ENCODE peak calls at places on chromosome 16, in six cellular contexts. F is activated CD8-positive, alpha-beta memory T cell treated with anti-CD3 and anti-CD28 coated beads, Interleukin-2, amount 50 U/mL, for 4 hours; Q is GM12891; T is activated CD4-positive, alpha-beta T cell treated with anti-CD3 and anti-CD28 coated beads, Interleukin-2, amount 50 U/mL, for 1 hour; V is HL-60; S is left cardiac atrium. D is an unnamed sample.

GRCh38 chr16:57194512-57194911 is 8.4 kb downstream of the RSPRY1 start:
- DNase-seq in F (no peak), Q (no peak), T (no peak), V (no peak), S (no peak), D (no peak)

GRCh38 chr16:82782715-82783251 is 156.0 kb downstream of the CDH13 start:
- DNase-seq in F (no peak), Q (no peak), T (no peak), V (no peak), S (no peak), D (no peak)

GRCh38 chr16:82987767-82988166 is 361.0 kb downstream of the CDH13 start:
- DNase-seq in F (no peak), Q (no peak), T (no peak), V (no peak), S (no peak), D (no peak)

GRCh38 chr16:80665356-80665755 is 124.6 kb downstream of the DYNLRB2 start:
- DNase-seq in F (no peak), Q (no peak), T (no peak), V (no peak), S (no peak), D (no peak)

GRCh38 chr16:85969159-85969558 is 70.2 kb downstream of the IRF8 start:
- DNase-seq in F (no peak), Q (no peak), T (no peak), V (no peak), S (no peak), D (no peak)

GRCh38 chr16:88058136-88058535 is 106.9 kb downstream of the BANP start:
- DNase-seq in F (no peak), Q (no peak), T (no peak), V (no peak), S (no peak), D (no peak)

GRCh38 chr16:83733301-83733700 is 74.5 kb upstream of the HSBP1 start:
- DNase-seq in F (no peak), Q (no peak), T (no peak), V (no peak), S (no peak), D (no peak)

GRCh38 chr16:68197250-68197649 is 38.7 kb downstream of the ESRP2 start:
- DNase-seq in F (no peak), Q (no peak), T (no peak), V (no peak), S (no peak), D (no peak)

GRCh38 chr16:2038359-2039285 is 9.0 kb downstream of the NTHL1 start:
- DNase-seq in F (no peak), Q (no peak), T (no peak), V (no peak), S (peak), D (no peak)

GRCh38 chr16:74570412-74571301 is 36.3 kb downstream of the GLG1 start:
- DNase-seq in F (no peak), Q (no peak), T (no peak), V (no peak), S (no peak), D (no peak)